ENCODE peak calls at places on chromosomes 13 and 19, in nine cellular contexts. C, Q, K, W, L, G, H, J and O are unnamed samples.

GRCh38 chr13:66218583-66218982 is 1011.6 kb downstream of the PCDH9 start:
- DNase-seq in C (no peak), Q (no peak), K (no peak), W (no peak), L (no peak), G (no peak), H (no peak), J (no peak), O (no peak)

GRCh38 chr19:35852029-35852780 is at the start of gene NPHS1:
- DNase-seq in C (no peak), Q (no peak), K (no peak), W (no peak), L (no peak), G (no peak), H (no peak), J (no peak), O (no peak)

GRCh38 chr13:59771272-59771671 is 392.5 kb downstream of the DIAPH3 start:
- DNase-seq in C (no peak), Q (no peak), K (no peak), W (no peak), L (peak; percentile 57), G (no peak), H (no peak), J (no peak), O (peak; percentile 47)

GRCh38 chr13:103539265-103539664 is 473.0 kb upstream of the SLC10A2 start:
- DNase-seq in C (no peak), Q (no peak), K (no peak), W (no peak), L (no peak), G (no peak), H (no peak), J (no peak), O (no peak)

GRCh38 chr19:55912916-55913315 is 19.2 kb downstream of the NLRP13 start:
- DNase-seq in C (no peak), Q (no peak), K (no peak), W (no peak), L (no peak), G (no peak), H (no peak), J (no peak), O (no peak)

GRCh38 chr19:18203408-18203862 is 407 bp downstream of the RAB3A start:
- DNase-seq in C (no peak), Q (peak; percentile 77), K (peak; percentile 59), W (no peak), L (no peak), G (no peak), H (no peak), J (no peak), O (no peak)

GRCh38 chr13:79525051-79525450 is 44.1 kb downstream of the NDFIP2 start:
- DNase-seq in C (no peak), Q (no peak), K (no peak), W (no peak), L (no peak), G (no peak), H (no peak), J (no peak), O (no peak)

GRCh38 chr19:50735869-50736268 is 12.7 kb downstream of the CLEC11A start:
- DNase-seq in C (no peak), Q (no peak), K (no peak), W (no peak), L (no peak), G (no peak), H (no peak), J (no peak), O (no peak)

GRCh38 chr19:41009700-41010235 is 18.7 kb downstream of the CYP2B6 start:
- DNase-seq in C (no peak), Q (no peak), K (no peak), W (no peak), L (no peak), G (no peak), H (no peak), J (no peak), O (no peak)

GRCh38 chr13:106349080-106349841 is 186.2 kb downstream of the EFNB2 start:
- DNase-seq in C (no peak), Q (peak; percentile 48), K (peak; percentile 42), W (no peak), L (no peak), G (peak; percentile 90), H (no peak), J (peak; percentile 71), O (no peak)

GRCh38 chr19:35746087-35746462 is 624 bp downstream of the PSENEN start:
- DNase-seq in C (no peak), Q (no peak), K (no peak), W (no peak), L (no peak), G (no peak), H (no peak), J (no peak), O (no peak)

GRCh38 chr13:19185865-19186645 is 4.4 kb upstream of the TUBA3C start:
- DNase-seq in C (no peak), Q (no peak), K (no peak), W (peak; percentile 69), L (no peak), G (no peak), H (no peak), J (no peak), O (no peak)

GRCh38 chr19:42108527-42109389 is 23.5 kb downstream of the POU2F2 start:
- DNase-seq in C (no peak), Q (peak; percentile 83), K (peak; percentile 85), W (peak; percentile 87), L (peak; percentile 95), G (peak; percentile 68), H (peak; percentile 93), J (peak; percentile 79), O (peak; percentile 95)
- TF ChIP-seq CTCF in C (peak; percentile 71), Q (peak; percentile 91), K (peak; percentile 94), W (peak; percentile 85), L (peak; percentile 100), G (peak; percentile 100), H (peak; percentile 100), J (peak; percentile 100), O (no peak)

GRCh38 chr19:2309734-2310362 is 1.9 kb upstream of the LINGO3 start:
- DNase-seq in C (no peak), Q (no peak), K (no peak), W (no peak), L (peak; percentile 44), G (no peak), H (peak; percentile 92), J (peak; percentile 54), O (peak; percentile 20)

GRCh38 chr19:2307518-2308012 is 389 bp downstream of the LINGO3 start:
- DNase-seq in C (no peak), Q (no peak), K (no peak), W (no peak), L (no peak), G (no peak), H (no peak), J (no peak), O (no peak)

GRCh38 chr19:2305974-2306806 is 1.8 kb downstream of the LINGO3 start:
- DNase-seq in C (no peak), Q (no peak), K (no peak), W (no peak), L (no peak), G (no peak), H (peak; percentile 85), J (no peak), O (no peak)

GRCh38 chr19:2306971-2307370 is 983 bp downstream of the LINGO3 start:
- DNase-seq in C (no peak), Q (no peak), K (no peak), W (no peak), L (no peak), G (no peak), H (no peak), J (no peak), O (no peak)

DNA sequence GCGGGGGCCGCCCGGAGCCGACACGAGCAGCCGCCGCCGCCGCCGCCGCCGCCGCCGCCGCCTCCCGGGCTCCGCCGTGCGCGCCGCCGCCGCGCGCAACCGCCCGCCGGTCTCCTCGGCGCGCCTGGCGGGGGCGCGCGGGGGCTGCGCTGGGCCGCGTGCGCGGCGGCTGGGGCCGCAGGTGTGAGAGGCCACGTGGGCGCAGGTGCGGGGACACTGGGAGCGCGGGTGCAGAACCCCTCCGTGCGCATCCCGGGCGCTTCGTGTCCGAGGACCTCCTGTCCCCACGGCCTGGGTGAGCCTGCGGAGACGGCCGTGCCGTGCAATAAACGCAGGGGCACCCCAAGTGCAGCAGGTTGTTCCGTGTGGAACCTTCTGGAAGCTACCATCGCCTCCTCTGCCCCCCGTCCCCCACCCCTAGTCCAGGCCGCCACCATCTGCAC is at the start of gene LINGO3:
- DNase-seq in C (no peak), Q (no peak), K (no peak), W (no peak), L (no peak), G (no peak), H (peak; percentile 75), J (no peak), O (no peak)
- H3K4me3 ChIP-seq in C (peak within 1 kb of the TSS; percentile 47), Q (peak within 1 kb of the TSS; percentile 19), K (no peak within 1 kb of the TSS), W (peak within 1 kb of the TSS; percentile 32), L (peak within 1 kb of the TSS; percentile 27), G (peak within 1 kb of the TSS; percentile 34), H (peak within 1 kb of the TSS; percentile 42), J (no peak within 1 kb of the TSS), O (no peak within 1 kb of the TSS)

GRCh38 chr19:37990362-37990761 is 83.4 kb downstream of the SIPA1L3 start:
- DNase-seq in C (no peak), Q (no peak), K (peak; percentile 57), W (no peak), L (no peak), G (peak; percentile 93), H (no peak), J (peak; percentile 30), O (no peak)
- TF ChIP-seq CTCF in C (no peak), Q (no peak), K (no peak), W (no peak), L (no peak), G (peak; percentile 18), H (no peak), J (no peak), O (no peak)

DNA sequence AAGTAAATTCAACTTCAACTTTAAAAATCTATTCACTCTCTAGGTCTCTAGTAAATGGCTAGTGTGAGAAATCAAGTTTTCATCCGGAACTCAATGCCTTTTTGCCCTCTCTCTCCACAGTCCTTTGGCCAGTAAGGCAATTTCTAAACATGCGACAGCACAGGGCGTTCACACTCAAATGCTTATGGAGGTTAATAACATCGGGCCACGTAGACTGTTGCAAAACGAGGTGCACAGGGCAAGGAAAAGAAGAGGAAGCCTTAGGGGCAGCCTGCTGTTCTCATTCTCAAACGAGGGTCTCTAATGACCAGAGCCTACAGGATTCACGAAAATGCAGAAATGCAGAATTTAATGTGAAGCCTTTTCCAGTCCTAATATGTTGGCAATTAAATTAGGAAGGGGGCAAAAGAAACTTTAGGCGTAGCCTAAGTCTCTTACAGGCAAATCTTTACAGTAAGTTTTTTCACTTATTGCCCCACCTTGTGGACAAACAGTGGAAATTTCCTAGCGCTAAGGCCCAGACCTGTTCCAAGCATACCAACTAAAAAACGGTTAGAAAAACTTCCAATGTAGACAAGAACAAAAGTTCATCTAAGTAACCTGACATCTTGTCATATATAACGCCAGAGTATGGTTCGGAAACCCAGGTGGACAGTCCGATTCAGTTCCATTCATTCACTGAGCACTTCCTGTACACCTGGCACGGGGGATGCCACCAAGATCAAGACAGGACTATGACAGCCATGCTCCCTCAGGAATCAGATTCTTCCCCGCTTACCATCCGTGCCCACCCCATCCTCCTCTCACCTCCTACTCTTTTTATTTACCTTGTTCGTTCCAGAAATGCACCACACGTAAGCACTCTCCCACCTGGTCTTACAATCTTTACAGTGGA is 5.1 kb downstream of the ZAR1L start:
- DNase-seq in C (no peak), Q (no peak), K (peak; percentile 34), W (no peak), L (peak; percentile 82), G (peak; percentile 37), H (peak; percentile 77), J (peak; percentile 47), O (peak; percentile 82)
- H3K4me3 ChIP-seq in C (peak overlapping the region; percentile 65), Q (peak overlapping the region; percentile 39), K (no peak overlapping the region), W (peak overlapping the region; percentile 26), L (no peak overlapping the region), G (no peak overlapping the region), H (peak overlapping the region; percentile 67), J (peak overlapping the region; percentile 8), O (no peak overlapping the region)